ENCODE peak calls at places on chromosomes 12 and 14, in six cellular contexts. One of them, this sample, is unnamed. For H3K9me3, the result is how much of the 10 kb centered on the place peaks cover.

GRCh38 chr14:81529391-81529790 is 4.3 kb downstream of the SEL1L start:
- DNase-seq in A549: no peak
- DNase-seq in ovary: no peak
- DNase-seq in adrenal gland: no peak
- DNase-seq in neural progenitor cell: no peak
- DNase-seq in endothelial cell of umbilical vein: no peak
- DNase-seq in this sample: no peak

GRCh38 chr14:74945261-74945851 is 10.0 kb downstream of the PGF start:
- DNase-seq in ovary: no peak
- DNase-seq in endothelial cell of umbilical vein: peak
- DNase-seq in A549: peak
- DNase-seq in adrenal gland: no peak
- DNase-seq in neural progenitor cell: peak
- DNase-seq in this sample: no peak

GRCh38 chr12:94730846-94731245 is 80.5 kb upstream of the TMCC3 start:
- DNase-seq in endothelial cell of umbilical vein: no peak
- DNase-seq in adrenal gland: no peak
- DNase-seq in neural progenitor cell: peak
- DNase-seq in ovary: no peak
- DNase-seq in A549: no peak
- DNase-seq in this sample: no peak

GRCh38 chr14:57999471-57999870 is 133.6 kb upstream of the SLC35F4 start:
- DNase-seq in endothelial cell of umbilical vein: no peak
- DNase-seq in ovary: no peak
- DNase-seq in A549: no peak
- DNase-seq in neural progenitor cell: no peak
- DNase-seq in adrenal gland: no peak
- DNase-seq in this sample: no peak

GRCh38 chr14:29216316-29216715 is 449.7 kb downstream of the FOXG1 start:
- DNase-seq in endothelial cell of umbilical vein: no peak
- DNase-seq in ovary: no peak
- DNase-seq in neural progenitor cell: no peak
- DNase-seq in adrenal gland: no peak
- DNase-seq in A549: no peak
- DNase-seq in this sample: no peak

GRCh38 chr14:29536886-29537511 is 390.6 kb downstream of the PRKD1 start:
- DNase-seq in adrenal gland: no peak
- DNase-seq in ovary: no peak
- DNase-seq in neural progenitor cell: no peak
- DNase-seq in A549: no peak
- DNase-seq in endothelial cell of umbilical vein: peak
- DNase-seq in this sample: no peak

GRCh38 chr14:32379447-32379846 is 50.3 kb downstream of the AKAP6 start:
- DNase-seq in adrenal gland: no peak
- DNase-seq in neural progenitor cell: no peak
- DNase-seq in ovary: no peak
- DNase-seq in endothelial cell of umbilical vein: no peak
- DNase-seq in A549: no peak
- DNase-seq in this sample: no peak

GRCh38 chr12:82757059-82757458 is 70.4 kb downstream of the TMTC2 start:
- DNase-seq in neural progenitor cell: no peak
- DNase-seq in adrenal gland: no peak
- DNase-seq in ovary: no peak
- DNase-seq in A549: no peak
- DNase-seq in endothelial cell of umbilical vein: no peak
- DNase-seq in this sample: no peak

GRCh38 chr12:119020377-119021360 is 39.3 kb downstream of the SRRM4 start:
- DNase-seq in neural progenitor cell: peak
- DNase-seq in adrenal gland: peak
- DNase-seq in endothelial cell of umbilical vein: no peak
- DNase-seq in ovary: no peak
- DNase-seq in A549: peak
- DNase-seq in this sample: peak

GRCh38 chr12:122983789-122984515 is 3.5 kb downstream of the ARL6IP4 start:
- DNase-seq in A549: no peak
- DNase-seq in neural progenitor cell: no peak
- DNase-seq in adrenal gland: no peak
- DNase-seq in ovary: no peak
- DNase-seq in endothelial cell of umbilical vein: peak
- DNase-seq in this sample: no peak

GRCh38 chr12:5388581-5389535 is 43.0 kb upstream of the NTF3 start:
- DNase-seq in endothelial cell of umbilical vein: no peak
- DNase-seq in A549: no peak
- DNase-seq in adrenal gland: no peak
- DNase-seq in neural progenitor cell: no peak
- DNase-seq in ovary: no peak
- DNase-seq in this sample: no peak

GRCh38 chr14:91877376-91877775 is 10.0 kb upstream of the TC2N start:
- DNase-seq in A549: no peak
- DNase-seq in endothelial cell of umbilical vein: no peak
- DNase-seq in adrenal gland: no peak
- DNase-seq in ovary: no peak
- DNase-seq in neural progenitor cell: no peak
- DNase-seq in this sample: no peak

GRCh38 chr14:64209428-64210165 is 84.6 kb downstream of the ESR2 start:
- DNase-seq in A549: no peak
- DNase-seq in neural progenitor cell: no peak
- DNase-seq in endothelial cell of umbilical vein: no peak
- DNase-seq in adrenal gland: no peak
- DNase-seq in ovary: peak
- DNase-seq in this sample: no peak

GRCh38 chr12:92784795-92785562 is 82.2 kb downstream of the PLEKHG7 start:
- DNase-seq in A549: peak
- DNase-seq in neural progenitor cell: peak
- DNase-seq in endothelial cell of umbilical vein: peak
- DNase-seq in adrenal gland: no peak
- DNase-seq in ovary: no peak
- DNase-seq in this sample: no peak

GRCh38 chr14:89221109-89221508 is 195.9 kb downstream of the FOXN3 start:
- DNase-seq in endothelial cell of umbilical vein: peak
- DNase-seq in ovary: no peak
- DNase-seq in adrenal gland: no peak
- DNase-seq in neural progenitor cell: no peak
- DNase-seq in A549: no peak
- DNase-seq in this sample: no peak

GRCh38 chr12:72747460-72747859 is 475.3 kb downstream of the TRHDE start:
- DNase-seq in adrenal gland: no peak
- DNase-seq in A549: no peak
- DNase-seq in endothelial cell of umbilical vein: peak
- DNase-seq in neural progenitor cell: no peak
- DNase-seq in ovary: no peak
- DNase-seq in this sample: no peak

GRCh38 chr12:51752490-51752889 is 96.0 kb downstream of the FIGNL2 start:
- DNase-seq in adrenal gland: no peak
- DNase-seq in A549: no peak
- DNase-seq in neural progenitor cell: peak
- DNase-seq in ovary: peak
- DNase-seq in endothelial cell of umbilical vein: peak
- DNase-seq in this sample: peak

GRCh38 chr14:53626771-53627170 is 329.9 kb downstream of the BMP4 start:
- DNase-seq in A549: no peak
- DNase-seq in neural progenitor cell: no peak
- DNase-seq in adrenal gland: no peak
- DNase-seq in endothelial cell of umbilical vein: no peak
- DNase-seq in ovary: no peak
- DNase-seq in this sample: no peak

DNA sequence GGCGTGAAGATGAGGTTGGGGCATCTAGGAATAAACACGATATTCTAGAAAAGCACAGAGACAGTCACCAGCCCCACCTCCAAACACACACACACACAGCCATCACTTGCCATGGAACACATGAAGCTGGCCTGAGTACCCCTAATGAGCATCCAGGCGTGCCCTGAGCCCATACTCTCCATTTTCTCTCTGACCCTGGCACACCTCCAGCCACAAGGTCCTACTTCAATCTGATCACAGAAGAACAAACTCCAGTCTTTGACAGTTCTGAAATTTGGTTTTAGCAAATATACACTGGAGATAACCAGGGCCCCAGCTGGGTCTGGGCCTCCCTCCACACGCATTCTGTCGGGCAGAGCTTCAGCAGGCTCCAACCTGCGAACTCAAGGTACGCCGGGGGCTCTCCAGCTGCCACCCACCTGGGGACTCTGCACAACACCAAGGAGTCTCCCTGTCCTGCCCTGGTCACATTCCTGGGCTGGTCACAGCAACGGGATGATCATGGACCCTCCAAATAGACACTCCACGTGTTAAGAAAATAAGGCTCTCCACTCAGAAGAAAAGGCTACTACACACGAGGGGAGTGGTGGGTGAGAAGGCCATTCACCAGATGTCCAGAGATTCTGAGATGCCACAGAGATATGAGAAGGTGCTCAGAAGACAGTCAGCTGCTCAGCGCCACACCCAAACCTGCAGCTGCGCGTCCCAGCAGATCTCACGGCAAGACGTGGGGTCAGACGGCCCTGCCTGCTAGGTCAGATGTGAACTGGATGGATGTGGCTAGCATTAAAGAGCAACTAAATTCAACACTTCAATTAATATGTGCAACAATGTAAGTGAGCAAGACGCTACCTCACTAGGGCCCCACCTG is 57.0 kb upstream of the PNMA1 start:
- DNase-seq in A549: no peak
- DNase-seq in adrenal gland: peak
- DNase-seq in ovary: no peak
- DNase-seq in endothelial cell of umbilical vein: no peak
- DNase-seq in neural progenitor cell: no peak
- DNase-seq in this sample: no peak
- H3K4me3 ChIP-seq in A549: no peak
- H3K4me3 ChIP-seq in adrenal gland: no peak
- H3K4me3 ChIP-seq in ovary: no peak
- H3K4me3 ChIP-seq in endothelial cell of umbilical vein: no peak
- H3K4me3 ChIP-seq in neural progenitor cell: no peak
- H3K4me3 ChIP-seq in this sample: no peak

DNA sequence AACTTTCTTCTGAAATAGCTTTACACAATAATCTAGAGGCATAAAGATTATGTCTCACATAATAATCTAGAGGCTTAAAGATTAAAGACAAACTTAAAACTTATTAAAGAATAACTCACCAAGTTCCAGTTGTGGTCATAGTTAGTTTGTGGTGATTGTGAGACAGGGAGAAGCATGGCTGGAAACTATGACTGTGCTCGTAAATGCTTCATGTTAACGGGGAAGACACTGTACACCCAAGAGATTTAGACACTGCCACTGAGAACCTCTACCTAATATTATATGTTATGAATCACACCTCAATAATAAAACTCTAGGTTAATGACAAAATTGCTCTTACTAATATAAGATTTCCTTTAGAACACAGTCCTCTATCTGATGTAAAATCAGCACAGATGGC is 541.6 kb downstream of the TMEM121 start:
- DNase-seq in neural progenitor cell: no peak
- DNase-seq in ovary: no peak
- DNase-seq in A549: no peak
- DNase-seq in adrenal gland: no peak
- DNase-seq in endothelial cell of umbilical vein: no peak
- DNase-seq in this sample: no peak
- H3K9me3 ChIP-seq in neural progenitor cell: under half
- H3K9me3 ChIP-seq in ovary: under half
- H3K9me3 ChIP-seq in A549: under half
- H3K9me3 ChIP-seq in adrenal gland: under half
- H3K9me3 ChIP-seq in endothelial cell of umbilical vein: under half
- H3K9me3 ChIP-seq in this sample: under half

DNA sequence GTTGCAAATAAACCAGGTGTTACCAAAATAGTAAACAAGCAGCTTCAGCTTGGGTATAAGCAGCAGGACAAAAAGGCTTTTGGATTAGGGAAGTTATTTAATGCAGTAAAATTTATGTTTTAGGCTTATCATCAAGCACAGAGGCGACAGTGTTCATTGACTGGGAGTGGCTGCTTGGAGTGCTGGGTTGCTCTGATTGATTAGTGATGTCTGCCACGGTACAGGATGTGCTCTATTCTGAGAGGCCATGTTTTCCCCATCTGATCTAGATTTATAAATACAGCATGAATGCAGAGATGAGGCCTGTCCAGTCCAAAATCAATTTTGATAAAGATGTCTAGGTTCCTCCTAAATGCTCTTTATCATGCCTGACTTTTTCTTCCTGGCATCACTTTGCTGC is 83.5 kb downstream of the MAP1LC3B2 start:
- DNase-seq in endothelial cell of umbilical vein: no peak
- DNase-seq in neural progenitor cell: no peak
- DNase-seq in ovary: no peak
- DNase-seq in A549: no peak
- DNase-seq in adrenal gland: no peak
- DNase-seq in this sample: no peak
- H3K4me3 ChIP-seq in endothelial cell of umbilical vein: no peak
- H3K4me3 ChIP-seq in neural progenitor cell: no peak
- H3K4me3 ChIP-seq in ovary: no peak
- H3K4me3 ChIP-seq in A549: no peak
- H3K4me3 ChIP-seq in adrenal gland: no peak
- H3K4me3 ChIP-seq in this sample: no peak

GRCh38 chr12:133023566-133023965 is 13.7 kb upstream of the ZNF84 start:
- DNase-seq in endothelial cell of umbilical vein: no peak
- DNase-seq in adrenal gland: no peak
- DNase-seq in ovary: no peak
- DNase-seq in neural progenitor cell: no peak
- DNase-seq in A549: no peak
- DNase-seq in this sample: no peak
- H3K9me3 ChIP-seq in endothelial cell of umbilical vein: under half
- H3K9me3 ChIP-seq in adrenal gland: under half
- H3K9me3 ChIP-seq in ovary: under half
- H3K9me3 ChIP-seq in neural progenitor cell: under half
- H3K9me3 ChIP-seq in A549: half or more
- H3K9me3 ChIP-seq in this sample: under half

DNA sequence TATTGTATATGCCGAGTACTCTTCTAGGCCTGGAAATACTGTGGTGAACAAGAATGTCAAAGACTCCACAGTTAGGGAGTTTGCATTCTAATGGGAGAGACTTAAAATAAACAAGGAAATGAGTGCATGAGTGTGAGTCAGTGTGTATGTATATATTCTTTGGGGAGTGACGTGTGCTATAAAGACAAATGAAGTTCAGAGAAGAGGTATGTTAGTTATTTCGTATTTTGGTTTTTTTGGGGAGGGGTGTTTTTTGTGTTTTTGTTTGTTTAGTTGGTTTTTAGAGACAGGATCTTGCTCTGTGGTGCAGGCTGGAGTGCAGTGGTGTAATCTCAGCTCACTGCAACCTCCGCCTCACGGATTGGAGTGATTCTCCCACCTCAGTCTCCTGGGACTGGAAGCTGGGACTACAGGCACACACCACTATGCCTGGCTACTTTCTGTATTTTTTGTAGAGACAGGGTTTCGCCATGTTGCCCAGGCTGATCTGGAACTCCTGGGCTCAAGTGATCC is 74.3 kb downstream of the SRGAP1 start:
- DNase-seq in A549: peak
- DNase-seq in endothelial cell of umbilical vein: peak
- DNase-seq in ovary: no peak
- DNase-seq in adrenal gland: no peak
- DNase-seq in neural progenitor cell: no peak
- DNase-seq in this sample: peak
- H3K4me3 ChIP-seq in A549: peak
- H3K4me3 ChIP-seq in endothelial cell of umbilical vein: no peak
- H3K4me3 ChIP-seq in ovary: no peak
- H3K4me3 ChIP-seq in adrenal gland: no peak
- H3K4me3 ChIP-seq in neural progenitor cell: no peak
- H3K4me3 ChIP-seq in this sample: no peak